ENCODE peak calls at places on chromosome 16, in nine cellular contexts. F is colonic mucosa; S is GM13976; V is EL; P is stimulated activated CD4-positive, alpha-beta T cell treated with anti-CD3 and anti-CD28 coated beads, Interleukin-2, amount 100 ng/mL, for 24 hours; Z is psoas muscle; K is iris pigment epithelial cell; B is upper lobe of right lung; E is mucosa of descending colon. Y is an unnamed sample.

GRCh38 chr16:927406-927805 is 43.4 kb downstream of the LMF1 start:
- DNase-seq in E (no peak), P (no peak), B (no peak), K (no peak), S (no peak), Z (no peak), F (no peak), V (no peak), Y (no peak)

GRCh38 chr16:27332105-27332504 is 18.3 kb downstream of the IL4R start:
- DNase-seq in P (no peak), V (no peak), S (no peak), K (no peak), Z (no peak), B (peak; percentile 2), E (no peak), F (no peak), Y (no peak)

GRCh38 chr16:29806641-29807425 is 504 bp downstream of the MAZ start:
- DNase-seq in B (peak; percentile 86), K (no peak), V (peak; percentile 57), F (peak; percentile 62), P (peak; percentile 74), Z (peak; percentile 67), S (no peak), E (peak; percentile 81), Y (no peak)

GRCh38 chr16:27317738-27318398 is 4.1 kb downstream of the IL4R start:
- DNase-seq in S (no peak), Z (no peak), B (no peak), E (no peak), K (no peak), P (peak; percentile 54), V (no peak), F (no peak), Y (no peak)

GRCh38 chr16:69351309-69352027 is at the start of gene TMED6:
- DNase-seq in V (no peak), E (peak; percentile 70), B (no peak), F (peak; percentile 87), P (no peak), S (no peak), Z (no peak), K (no peak), Y (no peak)

GRCh38 chr16:483351-484075 is 44.0 kb upstream of the CAPN15 start:
- DNase-seq in P (no peak), B (no peak), E (no peak), V (no peak), S (no peak), F (no peak), K (peak; percentile 51), Z (no peak), Y (no peak)

GRCh38 chr16:12548270-12548983 is 255.3 kb downstream of the CPPED1 start:
- DNase-seq in F (no peak), E (no peak), B (no peak), P (no peak), S (peak; percentile 54), V (no peak), K (no peak), Z (no peak), Y (no peak)

GRCh38 chr16:46789499-46790414 is 41.2 kb downstream of the C16orf87 start:
- DNase-seq in S (peak; percentile 90), B (peak; percentile 91), E (peak; percentile 93), K (peak; percentile 71), P (peak; percentile 77), V (peak; percentile 54), Z (peak; percentile 76), F (peak; percentile 90), Y (peak; percentile 4)

GRCh38 chr16:83354015-83354414 is 453.8 kb upstream of the HSBP1 start:
- DNase-seq in Z (no peak), P (no peak), F (no peak), E (no peak), K (no peak), S (no peak), B (no peak), V (no peak), Y (no peak)

GRCh38 chr16:67395458-67396158 is 2.3 kb upstream of the TPPP3 start:
- DNase-seq in Z (no peak), E (peak; percentile 51), V (peak; percentile 43), B (peak; percentile 65), P (no peak), F (no peak), K (peak; percentile 20), S (peak; percentile 35), Y (no peak)

GRCh38 chr16:19840524-19841110 is 44.0 kb downstream of the GPRC5B start:
- DNase-seq in F (no peak), E (no peak), B (no peak), Z (peak; percentile 30), V (no peak), P (no peak), S (no peak), K (no peak), Y (no peak)

GRCh38 chr16:57167951-57168350 is 17.9 kb downstream of the PSME3IP1 start:
- DNase-seq in V (peak; percentile 58), E (no peak), P (no peak), K (peak; percentile 83), B (no peak), F (no peak), S (peak; percentile 59), Z (no peak), Y (peak; percentile 70)

GRCh38 chr16:88479795-88480760 is 27.0 kb downstream of the ZFPM1 start:
- DNase-seq in P (peak; percentile 25), Z (no peak), V (no peak), E (no peak), B (no peak), S (peak; percentile 79), K (no peak), F (no peak), Y (no peak)

GRCh38 chr16:569445-570254 is at the start of gene PIGQ:
- DNase-seq in B (peak; percentile 84), K (peak; percentile 49), F (peak; percentile 65), S (peak; percentile 94), V (peak; percentile 68), E (peak; percentile 78), P (peak; percentile 77), Z (peak; percentile 77), Y (no peak)

GRCh38 chr16:75402821-75403475 is 30.4 kb downstream of the CFDP1 start:
- DNase-seq in Z (no peak), B (no peak), V (peak; percentile 49), E (no peak), S (peak; percentile 60), P (no peak), K (peak; percentile 66), F (no peak), Y (peak; percentile 51)

GRCh38 chr16:69432069-69432468 is 7.7 kb downstream of the CYB5B start:
- DNase-seq in Z (no peak), F (no peak), V (no peak), K (no peak), P (no peak), S (no peak), B (no peak), E (no peak), Y (no peak)

GRCh38 chr16:72787519-72788268 is 260.2 kb downstream of the ZFHX3 start:
- DNase-seq in F (peak; percentile 67), S (peak; percentile 89), K (peak; percentile 95), B (peak; percentile 84), Z (peak; percentile 53), E (peak; percentile 77), V (peak; percentile 91), P (peak; percentile 74), Y (peak; percentile 62)

GRCh38 chr16:75789237-75789636 is 62.9 kb upstream of the CPHXL start:
- DNase-seq in Z (no peak), K (peak; percentile 49), S (peak; percentile 71), F (no peak), B (no peak), E (no peak), P (no peak), V (peak; percentile 40), Y (peak; percentile 35)

GRCh38 chr16:5578980-5579379 is 481.4 kb upstream of the EEF2KMT start:
- DNase-seq in E (no peak), P (no peak), K (no peak), B (no peak), S (no peak), Z (no peak), V (no peak), F (no peak), Y (no peak)

GRCh38 chr16:67883872-67884261 is 818 bp upstream of the NRN1L start:
- DNase-seq in E (peak; percentile 77), S (peak; percentile 89), K (peak; percentile 45), P (peak; percentile 78), Z (peak; percentile 64), B (peak; percentile 87), F (peak; percentile 64), V (peak; percentile 37), Y (no peak)

GRCh38 chr16:1413684-1414531 is 596 bp downstream of the UNKL start:
- DNase-seq in P (peak; percentile 70), Z (peak; percentile 60), E (peak; percentile 80), F (peak; percentile 73), B (peak; percentile 85), K (peak; percentile 41), V (peak; percentile 42), S (peak; percentile 82), Y (no peak)

GRCh38 chr16:84547539-84548058 is 43.1 kb upstream of the MEAK7 start:
- DNase-seq in K (no peak), S (no peak), E (peak; percentile 16), V (no peak), B (no peak), F (no peak), Z (no peak), P (peak; percentile 62), Y (no peak)

GRCh38 chr16:84924339-84925091 is 86.8 kb downstream of the ZDHHC7 start:
- DNase-seq in B (no peak), Z (peak; percentile 60), V (no peak), K (no peak), F (peak; percentile 63), P (no peak), S (no peak), E (no peak), Y (no peak)

GRCh38 chr16:31141489-31142108 is 6.1 kb upstream of the PRSS8 start:
- DNase-seq in P (peak; percentile 8), V (no peak), F (peak; percentile 57), B (peak; percentile 70), Z (no peak), S (peak; percentile 48), E (peak; percentile 69), K (no peak), Y (no peak)

GRCh38 chr16:8962393-8963009 is 1.2 kb downstream of the USP7 start:
- DNase-seq in Z (peak; percentile 24), K (peak; percentile 28), V (peak; percentile 10), B (peak; percentile 69), F (peak; percentile 56), S (peak; percentile 67), P (peak; percentile 57), E (peak; percentile 70), Y (no peak)

GRCh38 chr16:48384305-48384981 is 770 bp downstream of the SIAH1 start:
- DNase-seq in V (peak; percentile 53), K (peak; percentile 47), Z (peak; percentile 66), E (peak; percentile 80), F (peak; percentile 65), B (peak; percentile 85), P (peak; percentile 42), S (peak; percentile 80), Y (no peak)

GRCh38 chr16:4925791-4926190 is 11.2 kb downstream of the PPL start:
- DNase-seq in P (no peak), V (no peak), F (no peak), B (no peak), K (no peak), E (no peak), Z (no peak), S (no peak), Y (no peak)

GRCh38 chr16:68376590-68376989 is 65.8 kb downstream of the PRMT7 start:
- DNase-seq in E (no peak), P (no peak), F (no peak), S (no peak), V (no peak), K (no peak), B (no peak), Z (no peak), Y (no peak)

GRCh38 chr16:52547834-52548215 is 882 bp upstream of the TOX3 start:
- DNase-seq in P (no peak), E (no peak), K (no peak), Z (no peak), S (no peak), F (no peak), V (no peak), B (no peak), Y (no peak)

GRCh38 chr16:1911467-1912214 is 6.6 kb downstream of the HS3ST6 start:
- DNase-seq in F (no peak), E (no peak), P (no peak), Z (no peak), B (no peak), K (no peak), V (no peak), S (no peak), Y (no peak)

GRCh38 chr16:25633549-25633948 is 58.2 kb upstream of the HS3ST4 start:
- DNase-seq in V (peak; percentile 1), B (no peak), F (no peak), K (no peak), Z (no peak), S (no peak), P (no peak), E (no peak), Y (no peak)